ENCODE peak calls at places on chromosomes 12 and 14, in nine cellular contexts. T is dorsolateral prefrontal cortex; Y is NCI-H1105; P is stimulated activated naive CD8-positive, alpha-beta T cell treated with anti-CD3 and anti-CD28 coated beads, Interleukin-15, amount 100 ng/mL, for 72 hours; Z is effector memory CD4-positive, alpha-beta T cell; J is upper lobe of left lung; U is left cardiac atrium; K is activated T-cell treated with anti-CD3 and anti-CD28 coated beads, Interleukin-2, amount 50 U/mL, for 72 hours; E is stimulated activated CD4-positive, alpha-beta T cell treated with anti-CD3 and anti-CD28 coated beads, Interleukin-12 subunit alpha, Interleukin-12 subunit beta, amount 100 ng/mL, for 4 hours. B is an unnamed sample.

GRCh38 chr12:40054554-40055226 is 51.2 kb downstream of the SLC2A13 start:
- DNase-seq in T (no peak), Y (no peak), P (no peak), Z (no peak), J (no peak), U (peak; percentile 50), K (no peak), E (no peak), B (no peak)

GRCh38 chr12:71584356-71584755 is 79.3 kb downstream of the ZFC3H1 start:
- DNase-seq in T (no peak), Y (no peak), P (no peak), Z (no peak), J (no peak), U (no peak), K (no peak), E (no peak), B (no peak)

GRCh38 chr14:95218006-95218405 is 60.7 kb upstream of the DICER1 start:
- DNase-seq in T (no peak), Y (no peak), P (no peak), Z (no peak), J (no peak), U (no peak), K (no peak), E (no peak), B (no peak)

GRCh38 chr12:116295327-116296263 is 18.1 kb upstream of the MED13L start:
- DNase-seq in T (no peak), Y (no peak), P (no peak), Z (no peak), J (no peak), U (no peak), K (no peak), E (no peak), B (no peak)

GRCh38 chr12:126469211-126469610 is 1404.0 kb downstream of the AACS start:
- DNase-seq in T (no peak), Y (no peak), P (no peak), Z (no peak), J (no peak), U (no peak), K (no peak), E (no peak), B (no peak)

GRCh38 chr12:95942106-95942531 is 295 bp downstream of the CCDC38 start:
- DNase-seq in T (no peak), Y (peak; percentile 47), P (peak; percentile 11), Z (no peak), J (no peak), U (no peak), K (no peak), E (no peak), B (no peak)

GRCh38 chr14:90105756-90106155 is 44.0 kb downstream of the KCNK13 start:
- DNase-seq in T (no peak), Y (no peak), P (no peak), Z (no peak), J (no peak), U (peak; percentile 35), K (no peak), E (no peak), B (no peak)

GRCh38 chr14:22375321-22375930 is 213.6 kb downstream of the DAD1 start:
- DNase-seq in T (no peak), Y (peak; percentile 37), P (no peak), Z (no peak), J (no peak), U (no peak), K (no peak), E (no peak), B (no peak)

GRCh38 chr12:95551305-95551704 is at the start of gene USP44:
- DNase-seq in T (no peak), Y (no peak), P (no peak), Z (no peak), J (no peak), U (no peak), K (no peak), E (peak; percentile 10), B (no peak)

GRCh38 chr14:78606111-78606510 is 435.9 kb downstream of the NRXN3 start:
- DNase-seq in T (no peak), Y (no peak), P (no peak), Z (no peak), J (no peak), U (no peak), K (no peak), E (no peak), B (no peak)

GRCh38 chr14:98070521-98070920 is 1201.5 kb downstream of the BCL11B start:
- DNase-seq in T (no peak), Y (no peak), P (no peak), Z (no peak), J (no peak), U (no peak), K (no peak), E (no peak), B (no peak)

B was measured in sciatic nerve.